ENCODE peak calls at places on chromosome 10, in six cellular contexts. V, H, E, J, K and A are unnamed samples.
A peak's percentile ranks its signal among the peaks of the same experiment; 100 is the strongest.

GRCh38 chr10:49131507-49132385 is 2.1 kb downstream of the FAM170B start:
- DNase-seq in V (no peak), H (no peak), E (no peak), J (no peak), K (no peak), A (no peak)

GRCh38 chr10:113854757-113855626 is 531 bp downstream of the NHLRC2 start:
- DNase-seq in V (peak; percentile 50), H (peak; percentile 72), E (peak; percentile 52), J (peak; percentile 84), K (peak; percentile 62), A (peak; percentile 41)

GRCh38 chr10:4316166-4316810 is 509.7 kb upstream of the AKR1E2 start:
- DNase-seq in V (no peak), H (no peak), E (no peak), J (no peak), K (peak; percentile 87), A (no peak)

GRCh38 chr10:133523631-133524203 is 3.4 kb upstream of the CYP2E1 start:
- DNase-seq in V (no peak), H (no peak), E (no peak), J (no peak), K (no peak), A (no peak)

GRCh38 chr10:80158598-80159127 is 26.1 kb downstream of the PLAC9 start:
- DNase-seq in V (no peak), H (peak; percentile 75), E (peak; percentile 67), J (no peak), K (peak; percentile 99), A (no peak)

GRCh38 chr10:18377898-18378297 is 237.7 kb downstream of the CACNB2 start:
- DNase-seq in V (no peak), H (no peak), E (no peak), J (no peak), K (no peak), A (no peak)

GRCh38 chr10:113562108-113562507 is 9.3 kb downstream of the HABP2 start:
- DNase-seq in V (no peak), H (no peak), E (no peak), J (no peak), K (no peak), A (no peak)

GRCh38 chr10:3689871-3690510 is 95.0 kb downstream of the KLF6 start:
- DNase-seq in V (no peak), H (no peak), E (no peak), J (no peak), K (no peak), A (no peak)

GRCh38 chr10:88117227-88117626 is 253.8 kb downstream of the PTEN start:
- DNase-seq in V (peak; percentile 40), H (no peak), E (no peak), J (no peak), K (no peak), A (no peak)

GRCh38 chr10:121659236-121659635 is 61.0 kb upstream of the FGFR2 start:
- DNase-seq in V (no peak), H (no peak), E (no peak), J (no peak), K (no peak), A (no peak)

GRCh38 chr10:14330390-14331071 is at the start of gene FRMD4A:
- DNase-seq in V (no peak), H (no peak), E (no peak), J (no peak), K (no peak), A (no peak)

GRCh38 chr10:132891994-132892393 is 50.4 kb downstream of the CFAP46 start:
- DNase-seq in V (no peak), H (no peak), E (no peak), J (no peak), K (peak; percentile 56), A (no peak)

GRCh38 chr10:75287697-75288096 is 51.9 kb upstream of the COMTD1 start:
- DNase-seq in V (no peak), H (no peak), E (no peak), J (no peak), K (no peak), A (no peak)

GRCh38 chr10:48237225-48237855 is 37.2 kb downstream of the FRMPD2 start:
- DNase-seq in V (no peak), H (no peak), E (no peak), J (no peak), K (no peak), A (no peak)

GRCh38 chr10:59792812-59793211 is 39.6 kb upstream of the MRLN start:
- DNase-seq in V (no peak), H (no peak), E (no peak), J (no peak), K (no peak), A (no peak)

GRCh38 chr10:29613791-29614190 is 21.0 kb downstream of the SVIL start:
- DNase-seq in V (no peak), H (no peak), E (no peak), J (no peak), K (no peak), A (no peak)

GRCh38 chr10:10045765-10046028 is 972.0 kb upstream of the CELF2 start:
- DNase-seq in V (no peak), H (no peak), E (no peak), J (no peak), K (no peak), A (no peak)

GRCh38 chr10:22629126-22629525 is 85.3 kb downstream of the PIP4K2A start:
- DNase-seq in V (no peak), H (no peak), E (no peak), J (no peak), K (no peak), A (no peak)

GRCh38 chr10:22624289-22624738 is 90.1 kb downstream of the PIP4K2A start:
- DNase-seq in V (peak; percentile 34), H (no peak), E (no peak), J (no peak), K (peak; percentile 81), A (peak; percentile 32)

GRCh38 chr10:22628309-22628708 is 86.1 kb downstream of the PIP4K2A start:
- DNase-seq in V (no peak), H (no peak), E (no peak), J (no peak), K (no peak), A (no peak)

GRCh38 chr10:22625511-22626288 is 88.7 kb downstream of the PIP4K2A start:
- DNase-seq in V (no peak), H (no peak), E (no peak), J (no peak), K (no peak), A (no peak)

DNA sequence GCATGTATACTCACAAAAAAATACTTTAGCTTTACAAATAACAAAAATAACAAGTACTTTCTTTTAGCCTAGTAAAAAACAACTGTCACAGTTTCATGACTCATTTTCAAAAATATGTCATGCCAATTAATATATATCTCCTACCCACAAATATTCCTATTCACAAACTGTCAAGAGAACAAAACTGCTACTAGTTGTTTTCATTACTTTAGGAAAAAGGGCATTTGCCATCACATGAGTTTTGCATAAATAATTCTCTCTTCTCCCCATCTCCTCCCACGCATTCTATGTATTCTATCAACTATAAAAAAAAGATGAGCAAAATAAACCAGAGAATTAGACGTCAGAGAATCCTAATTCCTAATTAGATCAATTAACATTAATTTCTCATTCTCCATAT is 87.6 kb downstream of the PIP4K2A start:
- DNase-seq in V (no peak), H (no peak), E (no peak), J (no peak), K (no peak), A (no peak)
- H3K27ac ChIP-seq in V (peak overlapping the region; percentile 4), H (no peak overlapping the region), E (no peak overlapping the region), J (no peak overlapping the region), K (no peak overlapping the region), A (peak overlapping the region; percentile 37)

DNA sequence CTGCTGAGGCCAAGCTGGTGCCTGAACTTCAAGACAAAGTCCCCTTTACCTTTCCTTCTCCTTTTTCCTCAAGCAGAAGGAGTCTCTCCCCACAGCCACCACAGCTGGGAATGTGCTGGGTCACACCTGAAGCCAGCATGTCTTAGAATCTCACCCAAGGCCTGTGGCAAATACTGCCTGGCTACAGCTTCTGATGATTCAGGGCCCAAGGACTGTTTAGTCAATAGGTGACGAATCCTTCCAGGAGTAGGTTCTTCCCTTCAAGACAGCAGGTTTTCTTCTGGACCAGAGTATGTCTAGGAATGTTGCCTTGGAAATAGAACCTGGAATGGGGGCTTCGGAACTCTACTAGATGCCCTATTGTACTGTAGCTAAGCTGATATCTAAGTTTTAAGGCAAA is 374.6 kb downstream of the KIF20B start:
- DNase-seq in V (no peak), H (no peak), E (no peak), J (no peak), K (no peak), A (no peak)
- H3K9me3 ChIP-seq in V (no peaks in the 10 kb centered on the region), H (no peaks in the 10 kb centered on the region), E (no peaks in the 10 kb centered on the region), J (no peaks in the 10 kb centered on the region), K (no peaks in the 10 kb centered on the region), A (no peaks in the 10 kb centered on the region)

GRCh38 chr10:32954080-32954479 is 4.0 kb downstream of the ITGB1 start:
- DNase-seq in V (no peak), H (no peak), E (no peak), J (no peak), K (no peak), A (no peak)

GRCh38 chr10:32955299-32955772 is 2.7 kb downstream of the ITGB1 start:
- DNase-seq in V (no peak), H (no peak), E (no peak), J (no peak), K (no peak), A (no peak)

GRCh38 chr10:32953277-32953927 is 4.6 kb downstream of the ITGB1 start:
- DNase-seq in V (no peak), H (no peak), E (no peak), J (no peak), K (peak; percentile 44), A (no peak)

GRCh38 chr10:32955790-32956189 is 2.2 kb downstream of the ITGB1 start:
- DNase-seq in V (no peak), H (no peak), E (no peak), J (no peak), K (no peak), A (no peak)

GRCh38 chr10:32954545-32955298 is 3.3 kb downstream of the ITGB1 start:
- DNase-seq in V (no peak), H (no peak), E (no peak), J (no peak), K (no peak), A (no peak)
- H3K4me3 ChIP-seq in V (peak overlapping the region; percentile 37), H (peak overlapping the region; percentile 74), E (no peak overlapping the region), J (peak overlapping the region; percentile 13), K (peak overlapping the region; percentile 7), A (peak overlapping the region; percentile 26)

GRCh38 chr10:15333909-15334649 is 37.0 kb downstream of the FAM171A1 start:
- DNase-seq in V (no peak), H (no peak), E (no peak), J (no peak), K (no peak), A (no peak)

GRCh38 chr10:15339857-15340256 is 31.2 kb downstream of the FAM171A1 start:
- DNase-seq in V (no peak), H (no peak), E (no peak), J (no peak), K (no peak), A (no peak)

GRCh38 chr10:15334650-15335323 is 36.3 kb downstream of the FAM171A1 start:
- DNase-seq in V (no peak), H (no peak), E (no peak), J (no peak), K (no peak), A (no peak)

GRCh38 chr10:15331456-15331855 is 39.6 kb downstream of the FAM171A1 start:
- DNase-seq in V (no peak), H (no peak), E (peak; percentile 43), J (no peak), K (no peak), A (no peak)

DNA sequence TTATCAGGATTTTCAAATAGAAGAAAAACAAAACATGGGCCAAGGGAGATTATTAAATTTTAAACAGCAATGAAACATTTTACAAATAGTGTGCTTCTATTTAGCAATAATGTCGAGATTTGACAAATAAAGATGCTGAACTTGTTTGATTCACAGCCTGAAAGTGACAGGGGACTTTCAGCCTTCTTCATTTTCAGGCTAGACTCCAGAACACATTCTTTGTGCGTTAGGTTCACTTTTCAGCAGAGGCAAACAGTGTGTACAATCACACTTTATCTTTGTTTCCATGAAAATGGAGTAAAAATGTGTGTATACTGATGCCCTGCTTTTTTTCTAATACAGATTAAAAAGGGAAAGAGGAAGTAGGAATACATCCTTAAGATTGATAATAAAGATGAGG is 35.6 kb downstream of the FAM171A1 start:
- DNase-seq in V (no peak), H (no peak), E (no peak), J (no peak), K (no peak), A (no peak)
- H3K27ac ChIP-seq in V (no peak overlapping the region), H (no peak overlapping the region), E (peak overlapping the region; percentile 85), J (no peak overlapping the region), K (no peak overlapping the region), A (no peak overlapping the region)